ENCODE peak calls at places on chromosomes 12 and 14, in eight cellular contexts. One of them, this sample, is unnamed.

GRCh38 chr14:61661471-61661988 is 33.8 kb upstream of the HIF1A start:
- DNase-seq in progenitor cell of endocrine pancreas: no peak
- DNase-seq in endothelial cell: no peak
- DNase-seq in left ventricle myocardium inferior: no peak
- DNase-seq in OCI-LY7: no peak
- DNase-seq in WTC11: no peak
- DNase-seq in MCF 10A: peak; percentile 11
- DNase-seq in PC-9: no peak
- DNase-seq in this sample: no peak

GRCh38 chr12:15688202-15688736 is 100.9 kb downstream of the EPS8 start:
- DNase-seq in left ventricle myocardium inferior: peak; percentile 60
- DNase-seq in WTC11: peak; percentile 34
- DNase-seq in OCI-LY7: no peak
- DNase-seq in MCF 10A: peak; percentile 45
- DNase-seq in PC-9: no peak
- DNase-seq in endothelial cell: no peak
- DNase-seq in progenitor cell of endocrine pancreas: no peak
- DNase-seq in this sample: peak; percentile 21

GRCh38 chr14:22427771-22428228 is 161.2 kb downstream of the DAD1 start:
- DNase-seq in progenitor cell of endocrine pancreas: no peak
- DNase-seq in PC-9: peak; percentile 64
- DNase-seq in MCF 10A: peak; percentile 79
- DNase-seq in WTC11: no peak
- DNase-seq in endothelial cell: no peak
- DNase-seq in OCI-LY7: no peak
- DNase-seq in left ventricle myocardium inferior: peak; percentile 26
- DNase-seq in this sample: no peak

GRCh38 chr14:56119221-56119967 is 1.2 kb downstream of the PELI2 start:
- DNase-seq in WTC11: peak; percentile 50
- DNase-seq in MCF 10A: no peak
- DNase-seq in PC-9: no peak
- DNase-seq in endothelial cell: peak; percentile 63
- DNase-seq in progenitor cell of endocrine pancreas: peak; percentile 27
- DNase-seq in left ventricle myocardium inferior: peak; percentile 51
- DNase-seq in OCI-LY7: peak; percentile 15
- DNase-seq in this sample: peak; percentile 42

GRCh38 chr12:109762673-109763191 is 49.1 kb downstream of the FAM222A start:
- DNase-seq in progenitor cell of endocrine pancreas: peak; percentile 5
- DNase-seq in OCI-LY7: no peak
- DNase-seq in MCF 10A: no peak
- DNase-seq in PC-9: no peak
- DNase-seq in WTC11: no peak
- DNase-seq in endothelial cell: no peak
- DNase-seq in left ventricle myocardium inferior: no peak
- DNase-seq in this sample: no peak

GRCh38 chr14:35932659-35933159 is 106.6 kb downstream of the BRMS1L start:
- DNase-seq in MCF 10A: no peak
- DNase-seq in progenitor cell of endocrine pancreas: no peak
- DNase-seq in WTC11: no peak
- DNase-seq in endothelial cell: no peak
- DNase-seq in left ventricle myocardium inferior: no peak
- DNase-seq in PC-9: no peak
- DNase-seq in OCI-LY7: peak; percentile 11
- DNase-seq in this sample: no peak

GRCh38 chr12:122182887-122183587 is at the start of gene LRRC43:
- DNase-seq in progenitor cell of endocrine pancreas: peak; percentile 61
- DNase-seq in MCF 10A: no peak
- DNase-seq in PC-9: no peak
- DNase-seq in endothelial cell: peak; percentile 59
- DNase-seq in OCI-LY7: no peak
- DNase-seq in left ventricle myocardium inferior: no peak
- DNase-seq in WTC11: peak; percentile 80
- DNase-seq in this sample: peak; percentile 88

GRCh38 chr14:95313707-95314106 is 6.0 kb downstream of the CLMN start:
- DNase-seq in PC-9: peak; percentile 89
- DNase-seq in MCF 10A: peak; percentile 95
- DNase-seq in OCI-LY7: no peak
- DNase-seq in progenitor cell of endocrine pancreas: no peak
- DNase-seq in endothelial cell: no peak
- DNase-seq in WTC11: no peak
- DNase-seq in left ventricle myocardium inferior: peak; percentile 60
- DNase-seq in this sample: no peak

GRCh38 chr12:64236549-64236948 is 14.5 kb upstream of the KICS2 start:
- DNase-seq in left ventricle myocardium inferior: no peak
- DNase-seq in progenitor cell of endocrine pancreas: no peak
- DNase-seq in WTC11: no peak
- DNase-seq in OCI-LY7: no peak
- DNase-seq in PC-9: no peak
- DNase-seq in endothelial cell: no peak
- DNase-seq in MCF 10A: peak; percentile 45
- DNase-seq in this sample: no peak

GRCh38 chr12:122080149-122081107 is 1.9 kb downstream of the MLXIP start:
- DNase-seq in PC-9: peak; percentile 82
- DNase-seq in progenitor cell of endocrine pancreas: no peak
- DNase-seq in OCI-LY7: no peak
- DNase-seq in endothelial cell: no peak
- DNase-seq in left ventricle myocardium inferior: peak; percentile 53
- DNase-seq in WTC11: no peak
- DNase-seq in MCF 10A: peak; percentile 92
- DNase-seq in this sample: no peak

GRCh38 chr14:47678157-47678556 is 2.8 kb upstream of the MDGA2 start:
- DNase-seq in MCF 10A: peak; percentile 0
- DNase-seq in PC-9: no peak
- DNase-seq in left ventricle myocardium inferior: no peak
- DNase-seq in progenitor cell of endocrine pancreas: no peak
- DNase-seq in endothelial cell: no peak
- DNase-seq in OCI-LY7: no peak
- DNase-seq in WTC11: no peak
- DNase-seq in this sample: no peak

GRCh38 chr12:68746572-68747180 is 700 bp downstream of the SLC35E3 start:
- DNase-seq in WTC11: peak; percentile 22
- DNase-seq in OCI-LY7: peak; percentile 33
- DNase-seq in PC-9: peak; percentile 45
- DNase-seq in endothelial cell: peak; percentile 52
- DNase-seq in left ventricle myocardium inferior: peak; percentile 40
- DNase-seq in MCF 10A: peak; percentile 73
- DNase-seq in progenitor cell of endocrine pancreas: peak; percentile 24
- DNase-seq in this sample: peak; percentile 74

GRCh38 chr12:76244298-76244697 is 103.9 kb downstream of the BBS10 start:
- DNase-seq in endothelial cell: no peak
- DNase-seq in left ventricle myocardium inferior: no peak
- DNase-seq in PC-9: no peak
- DNase-seq in progenitor cell of endocrine pancreas: no peak
- DNase-seq in OCI-LY7: no peak
- DNase-seq in WTC11: no peak
- DNase-seq in MCF 10A: no peak
- DNase-seq in this sample: no peak

GRCh38 chr12:113470871-113471618 is 626 bp downstream of the LHX5 start:
- DNase-seq in endothelial cell: peak; percentile 24
- DNase-seq in PC-9: no peak
- DNase-seq in MCF 10A: no peak
- DNase-seq in WTC11: peak; percentile 38
- DNase-seq in OCI-LY7: no peak
- DNase-seq in left ventricle myocardium inferior: no peak
- DNase-seq in progenitor cell of endocrine pancreas: no peak
- DNase-seq in this sample: no peak

GRCh38 chr14:69574266-69574953 is at the start of gene CCDC177:
- DNase-seq in WTC11: peak; percentile 81
- DNase-seq in left ventricle myocardium inferior: no peak
- DNase-seq in OCI-LY7: peak; percentile 50
- DNase-seq in progenitor cell of endocrine pancreas: peak; percentile 65
- DNase-seq in PC-9: peak; percentile 45
- DNase-seq in endothelial cell: peak; percentile 74
- DNase-seq in MCF 10A: peak; percentile 63
- DNase-seq in this sample: peak; percentile 91

GRCh38 chr14:52355526-52355925 is 41.4 kb downstream of the PTGER2 start:
- DNase-seq in MCF 10A: peak; percentile 36
- DNase-seq in endothelial cell: no peak
- DNase-seq in OCI-LY7: no peak
- DNase-seq in WTC11: no peak
- DNase-seq in left ventricle myocardium inferior: no peak
- DNase-seq in progenitor cell of endocrine pancreas: no peak
- DNase-seq in PC-9: no peak
- DNase-seq in this sample: no peak

GRCh38 chr12:104420868-104421267 is 35.9 kb upstream of the CHST11 start:
- DNase-seq in WTC11: no peak
- DNase-seq in OCI-LY7: no peak
- DNase-seq in progenitor cell of endocrine pancreas: no peak
- DNase-seq in endothelial cell: no peak
- DNase-seq in left ventricle myocardium inferior: no peak
- DNase-seq in MCF 10A: peak; percentile 52
- DNase-seq in PC-9: no peak
- DNase-seq in this sample: no peak

GRCh38 chr12:83823386-83824045 is 1089.1 kb downstream of the SLC6A15 start:
- DNase-seq in left ventricle myocardium inferior: no peak
- DNase-seq in WTC11: peak; percentile 89
- DNase-seq in progenitor cell of endocrine pancreas: peak; percentile 23
- DNase-seq in endothelial cell: peak; percentile 78
- DNase-seq in OCI-LY7: peak; percentile 55
- DNase-seq in MCF 10A: peak; percentile 73
- DNase-seq in PC-9: peak; percentile 38
- DNase-seq in this sample: peak; percentile 85

GRCh38 chr12:89138048-89138852 is 214.1 kb downstream of the DUSP6 start:
- DNase-seq in WTC11: no peak
- DNase-seq in OCI-LY7: no peak
- DNase-seq in progenitor cell of endocrine pancreas: no peak
- DNase-seq in PC-9: peak; percentile 37
- DNase-seq in left ventricle myocardium inferior: no peak
- DNase-seq in MCF 10A: no peak
- DNase-seq in endothelial cell: no peak
- DNase-seq in this sample: no peak

GRCh38 chr14:51661504-51661903 is 9.8 kb downstream of the FRMD6 start:
- DNase-seq in progenitor cell of endocrine pancreas: no peak
- DNase-seq in PC-9: no peak
- DNase-seq in WTC11: no peak
- DNase-seq in left ventricle myocardium inferior: no peak
- DNase-seq in OCI-LY7: no peak
- DNase-seq in MCF 10A: no peak
- DNase-seq in endothelial cell: no peak
- DNase-seq in this sample: no peak

GRCh38 chr12:13000935-13001724 is 1.1 kb upstream of the HEBP1 start:
- DNase-seq in left ventricle myocardium inferior: peak; percentile 52
- DNase-seq in progenitor cell of endocrine pancreas: peak; percentile 64
- DNase-seq in WTC11: peak; percentile 63
- DNase-seq in OCI-LY7: peak; percentile 31
- DNase-seq in PC-9: peak; percentile 56
- DNase-seq in endothelial cell: peak; percentile 59
- DNase-seq in MCF 10A: peak; percentile 49
- DNase-seq in this sample: peak; percentile 69
- TF ChIP-seq CTCF in left ventricle myocardium inferior: peak; percentile 62
- TF ChIP-seq CTCF in progenitor cell of endocrine pancreas: peak; percentile 62
- TF ChIP-seq CTCF in WTC11: no peak
- TF ChIP-seq CTCF in OCI-LY7: peak; percentile 41
- TF ChIP-seq CTCF in PC-9: peak; percentile 42
- TF ChIP-seq CTCF in endothelial cell: no peak
- TF ChIP-seq CTCF in MCF 10A: peak; percentile 25
- TF ChIP-seq CTCF in this sample: no peak

GRCh38 chr12:57127101-57127709 is 1.1 kb upstream of the LRP1 start:
- DNase-seq in WTC11: peak; percentile 76
- DNase-seq in OCI-LY7: peak; percentile 61
- DNase-seq in PC-9: peak; percentile 71
- DNase-seq in endothelial cell: peak; percentile 63
- DNase-seq in left ventricle myocardium inferior: peak; percentile 77
- DNase-seq in MCF 10A: peak; percentile 84
- DNase-seq in progenitor cell of endocrine pancreas: peak; percentile 69
- DNase-seq in this sample: peak; percentile 73
- TF ChIP-seq CTCF in WTC11: no peak
- TF ChIP-seq CTCF in OCI-LY7: peak; percentile 61
- TF ChIP-seq CTCF in PC-9: peak; percentile 60
- TF ChIP-seq CTCF in endothelial cell: no peak
- TF ChIP-seq CTCF in left ventricle myocardium inferior: peak; percentile 52
- TF ChIP-seq CTCF in MCF 10A: no peak
- TF ChIP-seq CTCF in progenitor cell of endocrine pancreas: peak; percentile 49
- TF ChIP-seq CTCF in this sample: no peak

DNA sequence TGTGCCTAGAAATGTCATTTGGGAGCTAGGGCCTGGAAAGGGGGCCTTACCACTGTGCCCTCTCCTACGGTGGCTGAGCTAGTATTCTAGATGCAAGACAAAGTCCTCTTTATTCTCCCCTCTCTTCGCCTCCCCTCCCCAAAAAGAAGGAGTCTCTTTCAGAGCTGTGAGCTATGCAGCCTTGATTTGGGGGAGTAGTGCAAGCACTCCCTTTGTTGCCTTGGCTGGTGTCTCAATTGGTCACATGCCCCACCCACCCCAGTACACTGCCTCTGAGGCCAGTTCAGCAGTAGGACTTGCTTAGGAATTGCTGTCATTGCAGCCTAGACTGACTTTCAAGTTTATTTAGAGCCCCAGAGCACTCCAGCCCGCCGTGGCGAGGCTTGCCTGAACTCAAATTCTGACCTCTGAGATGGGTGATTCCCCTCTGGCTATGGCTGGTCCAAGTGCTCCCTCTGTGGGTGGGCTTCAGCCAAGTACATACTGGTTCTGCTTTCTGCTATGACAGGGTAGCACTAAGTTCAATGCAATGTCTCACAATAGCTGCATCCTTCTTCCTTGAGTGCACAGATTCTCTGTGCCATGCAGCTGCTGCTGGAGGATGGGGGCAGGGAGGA is 37.0 kb upstream of the FBXO33 start:
- DNase-seq in endothelial cell: peak; percentile 56
- DNase-seq in PC-9: no peak
- DNase-seq in left ventricle myocardium inferior: no peak
- DNase-seq in progenitor cell of endocrine pancreas: no peak
- DNase-seq in OCI-LY7: peak; percentile 68
- DNase-seq in WTC11: peak; percentile 56
- DNase-seq in MCF 10A: no peak
- DNase-seq in this sample: peak; percentile 61
- TF ChIP-seq CTCF in endothelial cell: peak; percentile 20
- TF ChIP-seq CTCF in PC-9: no peak
- TF ChIP-seq CTCF in left ventricle myocardium inferior: peak; percentile 29
- TF ChIP-seq CTCF in progenitor cell of endocrine pancreas: peak; percentile 39
- TF ChIP-seq CTCF in OCI-LY7: peak; percentile 71
- TF ChIP-seq CTCF in WTC11: no peak
- TF ChIP-seq CTCF in MCF 10A: no peak
- TF ChIP-seq CTCF in this sample: peak; percentile 15

DNA sequence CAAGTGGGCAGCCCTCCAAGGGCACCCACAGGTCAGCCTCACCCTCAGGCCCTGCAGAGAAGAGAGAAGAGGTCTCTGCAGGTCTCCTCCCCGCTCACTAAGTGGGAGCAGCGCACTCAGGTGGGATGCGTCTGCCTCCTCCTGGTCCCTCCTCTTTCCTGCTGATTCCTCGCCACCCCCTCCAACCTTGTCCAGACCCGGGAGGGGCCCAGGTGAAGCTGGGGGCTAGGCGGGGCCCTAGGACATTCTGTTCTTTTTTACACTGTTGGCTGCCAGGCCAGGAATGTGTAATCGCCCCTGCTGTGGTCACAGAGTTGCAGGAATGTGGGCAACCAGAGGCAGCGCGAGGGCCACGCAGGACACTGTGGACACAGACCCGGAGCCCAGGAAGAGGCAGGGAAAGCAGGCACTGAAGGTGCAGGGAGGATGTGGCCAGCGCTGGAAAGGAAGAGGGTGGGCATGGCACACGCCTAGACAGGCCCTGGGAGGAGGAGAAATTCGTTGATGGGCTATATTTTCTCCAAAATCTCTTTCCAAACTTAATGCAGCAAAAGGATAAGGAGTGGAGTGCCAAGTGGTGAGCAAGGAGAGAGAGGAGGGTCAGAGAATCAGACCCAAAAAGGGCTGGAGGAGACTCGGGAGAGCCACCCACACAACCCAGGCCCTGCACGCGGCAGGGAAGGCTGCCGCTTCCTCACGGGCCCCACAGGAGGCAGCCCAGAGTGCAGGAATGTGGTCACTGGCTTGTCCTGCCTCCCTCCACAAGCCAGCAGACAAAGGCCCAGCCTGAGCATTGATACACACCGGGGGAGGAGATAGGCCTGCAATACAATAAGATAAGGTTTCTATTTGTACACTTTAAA is 947 bp upstream of the SCNN1A start:
- DNase-seq in OCI-LY7: no peak
- DNase-seq in WTC11: peak; percentile 76
- DNase-seq in MCF 10A: peak; percentile 97
- DNase-seq in endothelial cell: peak; percentile 66
- DNase-seq in progenitor cell of endocrine pancreas: no peak
- DNase-seq in PC-9: peak; percentile 87
- DNase-seq in left ventricle myocardium inferior: no peak
- DNase-seq in this sample: no peak
- TF ChIP-seq CTCF in OCI-LY7: peak; percentile 49
- TF ChIP-seq CTCF in WTC11: no peak
- TF ChIP-seq CTCF in MCF 10A: no peak
- TF ChIP-seq CTCF in endothelial cell: no peak
- TF ChIP-seq CTCF in progenitor cell of endocrine pancreas: peak; percentile 63
- TF ChIP-seq CTCF in PC-9: peak; percentile 53
- TF ChIP-seq CTCF in left ventricle myocardium inferior: peak; percentile 43
- TF ChIP-seq CTCF in this sample: no peak